ENCODE peak calls at places on chromosomes 4 and X, in seven cellular contexts. One of them, this sample, is unnamed.

GRCh38 chrX:97398030-97398551 is 514.4 kb downstream of the RPA4 start:
- DNase-seq in PC-3: peak; percentile 16
- DNase-seq in fibroblast of lung: peak; percentile 22
- DNase-seq in OCI-LY7: no peak
- DNase-seq in A549: no peak
- DNase-seq in IMR-90: peak; percentile 30
- DNase-seq in mesenchymal stem cell: peak; percentile 60
- DNase-seq in this sample: no peak

GRCh38 chrX:1242901-1243402 is 25.7 kb upstream of the CSF2RA start:
- DNase-seq in PC-3: peak; percentile 39
- DNase-seq in fibroblast of lung: no peak
- DNase-seq in OCI-LY7: no peak
- DNase-seq in A549: no peak
- DNase-seq in IMR-90: no peak
- DNase-seq in mesenchymal stem cell: no peak
- DNase-seq in this sample: no peak

GRCh38 chr4:4761128-4761991 is 98.1 kb upstream of the MSX1 start:
- DNase-seq in PC-3: no peak
- DNase-seq in fibroblast of lung: no peak
- DNase-seq in OCI-LY7: peak; percentile 22
- DNase-seq in A549: no peak
- DNase-seq in IMR-90: no peak
- DNase-seq in mesenchymal stem cell: peak; percentile 29
- DNase-seq in this sample: peak; percentile 89

GRCh38 chr4:5162909-5163508 is 111.7 kb downstream of the STK32B start:
- DNase-seq in PC-3: no peak
- DNase-seq in fibroblast of lung: no peak
- DNase-seq in OCI-LY7: no peak
- DNase-seq in A549: no peak
- DNase-seq in IMR-90: no peak
- DNase-seq in mesenchymal stem cell: no peak
- DNase-seq in this sample: no peak

GRCh38 chr4:170589597-170590191 is 499.9 kb upstream of the AADAT start:
- DNase-seq in PC-3: peak; percentile 68
- DNase-seq in fibroblast of lung: peak; percentile 14
- DNase-seq in OCI-LY7: peak; percentile 30
- DNase-seq in A549: peak; percentile 9
- DNase-seq in IMR-90: no peak
- DNase-seq in mesenchymal stem cell: peak; percentile 35
- DNase-seq in this sample: peak; percentile 24

GRCh38 chrX:10579753-10580060 is 40.7 kb downstream of the MID1 start:
- DNase-seq in PC-3: no peak
- DNase-seq in fibroblast of lung: peak; percentile 71
- DNase-seq in OCI-LY7: no peak
- DNase-seq in A549: no peak
- DNase-seq in IMR-90: peak; percentile 37
- DNase-seq in mesenchymal stem cell: peak; percentile 24
- DNase-seq in this sample: peak; percentile 8

GRCh38 chrX:77743720-77744119 is 42.3 kb downstream of the ATRX start:
- DNase-seq in PC-3: no peak
- DNase-seq in fibroblast of lung: peak; percentile 23
- DNase-seq in OCI-LY7: no peak
- DNase-seq in A549: no peak
- DNase-seq in IMR-90: peak; percentile 4
- DNase-seq in mesenchymal stem cell: peak; percentile 25
- DNase-seq in this sample: no peak

GRCh38 chrX:21741869-21742701 is 15.8 kb downstream of the SMPX start:
- DNase-seq in PC-3: no peak
- DNase-seq in fibroblast of lung: peak; percentile 45
- DNase-seq in OCI-LY7: no peak
- DNase-seq in A549: no peak
- DNase-seq in IMR-90: no peak
- DNase-seq in mesenchymal stem cell: no peak
- DNase-seq in this sample: no peak

GRCh38 chr4:153748378-153748777 is 11.4 kb downstream of the RNF175 start:
- DNase-seq in PC-3: peak; percentile 35
- DNase-seq in fibroblast of lung: peak; percentile 79
- DNase-seq in OCI-LY7: no peak
- DNase-seq in A549: peak; percentile 5
- DNase-seq in IMR-90: peak; percentile 38
- DNase-seq in mesenchymal stem cell: peak; percentile 78
- DNase-seq in this sample: no peak

GRCh38 chr4:1574601-1575417 is 109.3 kb downstream of the FAM53A start:
- DNase-seq in PC-3: no peak
- DNase-seq in fibroblast of lung: no peak
- DNase-seq in OCI-LY7: no peak
- DNase-seq in A549: no peak
- DNase-seq in IMR-90: no peak
- DNase-seq in mesenchymal stem cell: no peak
- DNase-seq in this sample: no peak

GRCh38 chr4:1572521-1572920 is 111.6 kb downstream of the FAM53A start:
- DNase-seq in PC-3: no peak
- DNase-seq in fibroblast of lung: no peak
- DNase-seq in OCI-LY7: no peak
- DNase-seq in A549: no peak
- DNase-seq in IMR-90: no peak
- DNase-seq in mesenchymal stem cell: no peak
- DNase-seq in this sample: peak; percentile 39

GRCh38 chr4:1572964-1573720 is 111.0 kb downstream of the FAM53A start:
- DNase-seq in PC-3: no peak
- DNase-seq in fibroblast of lung: no peak
- DNase-seq in OCI-LY7: no peak
- DNase-seq in A549: no peak
- DNase-seq in IMR-90: no peak
- DNase-seq in mesenchymal stem cell: no peak
- DNase-seq in this sample: no peak

GRCh38 chr4:1575418-1576199 is 108.5 kb downstream of the FAM53A start:
- DNase-seq in PC-3: no peak
- DNase-seq in fibroblast of lung: no peak
- DNase-seq in OCI-LY7: no peak
- DNase-seq in A549: no peak
- DNase-seq in IMR-90: no peak
- DNase-seq in mesenchymal stem cell: no peak
- DNase-seq in this sample: no peak

GRCh38 chr4:1573830-1574459 is 110.2 kb downstream of the FAM53A start:
- DNase-seq in PC-3: no peak
- DNase-seq in fibroblast of lung: no peak
- DNase-seq in OCI-LY7: no peak
- DNase-seq in A549: no peak
- DNase-seq in IMR-90: no peak
- DNase-seq in mesenchymal stem cell: no peak
- DNase-seq in this sample: no peak
- H3K4me1 ChIP-seq in PC-3: no peaks in the 10 kb centered on the region
- H3K4me1 ChIP-seq in fibroblast of lung: no peaks in the 10 kb centered on the region
- H3K4me1 ChIP-seq in OCI-LY7: no peaks in the 10 kb centered on the region
- H3K4me1 ChIP-seq in A549: peaks cover 4% of the 10 kb centered on the region
- H3K4me1 ChIP-seq in IMR-90: peaks cover 2% of the 10 kb centered on the region
- H3K4me1 ChIP-seq in mesenchymal stem cell: peaks cover 11% of the 10 kb centered on the region
- H3K4me1 ChIP-seq in this sample: peaks cover 29% of the 10 kb centered on the region

GRCh38 chr4:121143126-121143525 is 21.0 kb downstream of the TNIP3 start:
- DNase-seq in PC-3: no peak
- DNase-seq in fibroblast of lung: peak; percentile 31
- DNase-seq in OCI-LY7: no peak
- DNase-seq in A549: no peak
- DNase-seq in IMR-90: peak; percentile 11
- DNase-seq in mesenchymal stem cell: no peak
- DNase-seq in this sample: no peak

GRCh38 chr4:121138445-121138844 is 25.7 kb downstream of the TNIP3 start:
- DNase-seq in PC-3: no peak
- DNase-seq in fibroblast of lung: no peak
- DNase-seq in OCI-LY7: no peak
- DNase-seq in A549: no peak
- DNase-seq in IMR-90: no peak
- DNase-seq in mesenchymal stem cell: no peak
- DNase-seq in this sample: no peak

GRCh38 chr4:121140712-121141111 is 23.4 kb downstream of the TNIP3 start:
- DNase-seq in PC-3: no peak
- DNase-seq in fibroblast of lung: peak; percentile 94
- DNase-seq in OCI-LY7: no peak
- DNase-seq in A549: no peak
- DNase-seq in IMR-90: peak; percentile 57
- DNase-seq in mesenchymal stem cell: peak; percentile 50
- DNase-seq in this sample: no peak

GRCh38 chr4:121138014-121138413 is 26.1 kb downstream of the TNIP3 start:
- DNase-seq in PC-3: no peak
- DNase-seq in fibroblast of lung: no peak
- DNase-seq in OCI-LY7: no peak
- DNase-seq in A549: no peak
- DNase-seq in IMR-90: no peak
- DNase-seq in mesenchymal stem cell: no peak
- DNase-seq in this sample: no peak

DNA sequence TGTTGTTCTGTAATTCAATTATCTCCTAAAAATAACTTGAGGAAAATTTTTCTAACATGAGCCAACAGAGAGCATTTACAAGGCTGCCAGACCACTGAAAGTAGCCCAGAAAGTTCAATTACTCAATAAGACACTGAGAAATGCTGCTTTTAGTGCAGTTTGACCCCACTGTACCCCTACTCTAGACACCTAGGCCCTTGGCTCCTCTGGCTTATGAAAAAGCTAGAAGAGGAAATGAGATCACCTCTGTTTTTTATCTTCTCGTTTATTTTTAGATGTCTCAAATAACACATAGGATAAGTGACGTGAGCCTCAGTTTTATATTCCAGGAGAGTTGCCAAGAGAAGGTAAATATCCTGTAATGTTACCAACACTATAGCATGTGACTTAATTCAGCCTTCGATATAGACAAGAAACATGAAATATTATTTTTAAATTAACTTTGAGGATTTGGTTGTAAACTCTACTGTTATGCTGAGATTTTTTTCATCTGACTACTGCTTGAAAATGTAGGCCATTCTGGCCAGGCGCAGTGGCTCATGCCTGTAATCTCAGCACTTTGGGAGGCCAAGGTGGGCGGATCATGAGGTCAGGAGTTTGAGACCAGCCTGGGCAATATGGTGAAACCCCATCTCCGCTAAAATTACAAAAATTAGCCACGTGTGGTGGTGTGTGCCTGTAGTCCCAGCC is 24.4 kb downstream of the TNIP3 start:
- DNase-seq in PC-3: peak; percentile 51
- DNase-seq in fibroblast of lung: peak; percentile 93
- DNase-seq in OCI-LY7: no peak
- DNase-seq in A549: no peak
- DNase-seq in IMR-90: peak; percentile 89
- DNase-seq in mesenchymal stem cell: peak; percentile 57
- DNase-seq in this sample: no peak
- H3K4me2 ChIP-seq in PC-3: no peak overlapping the region
- H3K4me2 ChIP-seq in fibroblast of lung: no peak overlapping the region
- H3K4me2 ChIP-seq in OCI-LY7: no peak overlapping the region
- H3K4me2 ChIP-seq in A549: no peak overlapping the region
- H3K4me2 ChIP-seq in IMR-90: peak overlapping the region; percentile 58
- H3K4me2 ChIP-seq in mesenchymal stem cell: no peak overlapping the region
- H3K4me2 ChIP-seq in this sample: no peak overlapping the region

GRCh38 chr4:124946696-124947095 is 234.2 kb upstream of the ANKRD50 start:
- DNase-seq in PC-3: no peak
- DNase-seq in fibroblast of lung: no peak
- DNase-seq in OCI-LY7: no peak
- DNase-seq in A549: no peak
- DNase-seq in IMR-90: no peak
- DNase-seq in mesenchymal stem cell: no peak
- DNase-seq in this sample: no peak
- H3K27ac ChIP-seq in PC-3: peak overlapping the region; percentile 26
- H3K27ac ChIP-seq in fibroblast of lung: no peak overlapping the region
- H3K27ac ChIP-seq in OCI-LY7: no peak overlapping the region
- H3K27ac ChIP-seq in A549: no peak overlapping the region
- H3K27ac ChIP-seq in IMR-90: no peak overlapping the region
- H3K27ac ChIP-seq in mesenchymal stem cell: no peak overlapping the region
- H3K27ac ChIP-seq in this sample: no peak overlapping the region

GRCh38 chrX:123878177-123878576 is 18.3 kb downstream of the XIAP start:
- DNase-seq in PC-3: no peak
- DNase-seq in fibroblast of lung: no peak
- DNase-seq in OCI-LY7: peak; percentile 33
- DNase-seq in A549: no peak
- DNase-seq in IMR-90: peak; percentile 42
- DNase-seq in mesenchymal stem cell: peak; percentile 62
- DNase-seq in this sample: no peak

GRCh38 chrX:123881330-123881729 is 21.5 kb downstream of the XIAP start:
- DNase-seq in PC-3: peak; percentile 52
- DNase-seq in fibroblast of lung: no peak
- DNase-seq in OCI-LY7: no peak
- DNase-seq in A549: no peak
- DNase-seq in IMR-90: no peak
- DNase-seq in mesenchymal stem cell: no peak
- DNase-seq in this sample: no peak

GRCh38 chrX:123876177-123876576 is 16.3 kb downstream of the XIAP start:
- DNase-seq in PC-3: no peak
- DNase-seq in fibroblast of lung: no peak
- DNase-seq in OCI-LY7: no peak
- DNase-seq in A549: no peak
- DNase-seq in IMR-90: no peak
- DNase-seq in mesenchymal stem cell: no peak
- DNase-seq in this sample: no peak

GRCh38 chrX:123873956-123874355 is 14.1 kb downstream of the XIAP start:
- DNase-seq in PC-3: peak; percentile 25
- DNase-seq in fibroblast of lung: no peak
- DNase-seq in OCI-LY7: no peak
- DNase-seq in A549: no peak
- DNase-seq in IMR-90: no peak
- DNase-seq in mesenchymal stem cell: no peak
- DNase-seq in this sample: no peak

GRCh38 chrX:123876844-123877243 is 17.0 kb downstream of the XIAP start:
- DNase-seq in PC-3: no peak
- DNase-seq in fibroblast of lung: no peak
- DNase-seq in OCI-LY7: no peak
- DNase-seq in A549: no peak
- DNase-seq in IMR-90: no peak
- DNase-seq in mesenchymal stem cell: no peak
- DNase-seq in this sample: no peak
- H3K4me1 ChIP-seq in PC-3: peaks cover 20% of the 10 kb centered on the region
- H3K4me1 ChIP-seq in fibroblast of lung: no peaks in the 10 kb centered on the region
- H3K4me1 ChIP-seq in OCI-LY7: peaks cover 24% of the 10 kb centered on the region
- H3K4me1 ChIP-seq in A549: peaks cover 27% of the 10 kb centered on the region
- H3K4me1 ChIP-seq in IMR-90: no peaks in the 10 kb centered on the region
- H3K4me1 ChIP-seq in mesenchymal stem cell: no peaks in the 10 kb centered on the region
- H3K4me1 ChIP-seq in this sample: no peaks in the 10 kb centered on the region

GRCh38 chr4:25619601-25620000 is 36.0 kb upstream of the SLC34A2 start:
- DNase-seq in PC-3: no peak
- DNase-seq in fibroblast of lung: no peak
- DNase-seq in OCI-LY7: no peak
- DNase-seq in A549: no peak
- DNase-seq in IMR-90: no peak
- DNase-seq in mesenchymal stem cell: no peak
- DNase-seq in this sample: no peak

GRCh38 chr4:25621027-25621930 is 34.4 kb upstream of the SLC34A2 start:
- DNase-seq in PC-3: no peak
- DNase-seq in fibroblast of lung: peak; percentile 73
- DNase-seq in OCI-LY7: no peak
- DNase-seq in A549: no peak
- DNase-seq in IMR-90: no peak
- DNase-seq in mesenchymal stem cell: no peak
- DNase-seq in this sample: peak; percentile 79
- H3K4me2 ChIP-seq in PC-3: no peak overlapping the region
- H3K4me2 ChIP-seq in fibroblast of lung: no peak overlapping the region
- H3K4me2 ChIP-seq in OCI-LY7: no peak overlapping the region
- H3K4me2 ChIP-seq in A549: no peak overlapping the region
- H3K4me2 ChIP-seq in IMR-90: no peak overlapping the region
- H3K4me2 ChIP-seq in mesenchymal stem cell: no peak overlapping the region
- H3K4me2 ChIP-seq in this sample: peak overlapping the region; percentile 71

DNA sequence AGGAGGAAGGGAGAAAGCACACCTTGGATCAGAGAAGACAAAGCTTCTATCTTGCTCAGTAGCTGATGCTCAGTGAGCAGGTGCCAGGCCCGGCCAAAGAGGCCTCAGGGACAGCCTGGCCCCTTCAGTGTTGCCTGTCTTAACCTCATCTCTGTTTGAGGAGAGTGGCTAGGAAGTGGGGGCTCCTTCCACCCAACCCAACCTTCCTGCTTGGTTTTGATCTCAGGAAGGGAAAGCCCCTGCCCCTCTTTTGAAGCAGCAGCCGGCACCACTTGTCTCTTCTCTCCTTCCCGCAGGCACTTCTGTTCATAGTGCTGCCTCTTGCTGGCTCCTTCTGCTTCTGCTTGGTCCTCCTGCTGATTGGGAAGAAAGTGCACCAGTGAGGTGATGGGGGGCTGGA is 2.4 kb upstream of the AFF2 start:
- DNase-seq in PC-3: no peak
- DNase-seq in fibroblast of lung: no peak
- DNase-seq in OCI-LY7: no peak
- DNase-seq in A549: no peak
- DNase-seq in IMR-90: no peak
- DNase-seq in mesenchymal stem cell: no peak
- DNase-seq in this sample: no peak
- H3K27ac ChIP-seq in PC-3: no peak overlapping the region
- H3K27ac ChIP-seq in fibroblast of lung: no peak overlapping the region
- H3K27ac ChIP-seq in OCI-LY7: peak overlapping the region; percentile 3
- H3K27ac ChIP-seq in A549: no peak overlapping the region
- H3K27ac ChIP-seq in IMR-90: no peak overlapping the region
- H3K27ac ChIP-seq in mesenchymal stem cell: no peak overlapping the region
- H3K27ac ChIP-seq in this sample: no peak overlapping the region